ENCODE peak calls at places on chromosomes 11 and 22, in four cellular contexts. One of them, this sample, is unnamed.

GRCh38 chr11:130486981-130487380 is 38.5 kb downstream of the ADAMTS15 start:
- DNase-seq in sigmoid colon: no peak
- DNase-seq in NCI-H187: no peak
- DNase-seq in EL: no peak
- DNase-seq in this sample: no peak

GRCh38 chr22:19903513-19903912 is 38.1 kb upstream of the COMT start:
- DNase-seq in EL: no peak
- DNase-seq in sigmoid colon: no peak
- DNase-seq in NCI-H187: no peak
- DNase-seq in this sample: no peak

GRCh38 chr11:47225552-47226137 is 10.9 kb downstream of the DDB2 start:
- DNase-seq in NCI-H187: no peak
- DNase-seq in sigmoid colon: no peak
- DNase-seq in EL: no peak
- DNase-seq in this sample: no peak

GRCh38 chr22:41300661-41301060 is 664 bp upstream of the ZC3H7B start:
- DNase-seq in EL: no peak
- DNase-seq in NCI-H187: no peak
- DNase-seq in sigmoid colon: no peak
- DNase-seq in this sample: no peak

GRCh38 chr11:50098186-50098725 is 65.6 kb downstream of the OR4C45 start:
- DNase-seq in sigmoid colon: no peak
- DNase-seq in NCI-H187: no peak
- DNase-seq in EL: no peak
- DNase-seq in this sample: no peak

GRCh38 chr11:66951927-66952337 is 6.3 kb downstream of the PC start:
- DNase-seq in NCI-H187: no peak
- DNase-seq in EL: peak
- DNase-seq in sigmoid colon: no peak
- DNase-seq in this sample: no peak

GRCh38 chr11:130314184-130314748 is 451 bp downstream of the ZBTB44 start:
- DNase-seq in sigmoid colon: peak
- DNase-seq in NCI-H187: peak
- DNase-seq in EL: peak
- DNase-seq in this sample: peak

GRCh38 chr11:116217006-116217405 is 555.8 kb downstream of the BUD13 start:
- DNase-seq in NCI-H187: no peak
- DNase-seq in sigmoid colon: no peak
- DNase-seq in EL: peak
- DNase-seq in this sample: no peak

GRCh38 chr11:33709471-33709870 is 8.8 kb upstream of the C11orf91 start:
- DNase-seq in EL: no peak
- DNase-seq in NCI-H187: no peak
- DNase-seq in sigmoid colon: no peak
- DNase-seq in this sample: no peak

GRCh38 chr11:118625976-118626375 is 18.6 kb downstream of the PHLDB1 start:
- DNase-seq in EL: no peak
- DNase-seq in sigmoid colon: no peak
- DNase-seq in NCI-H187: no peak
- DNase-seq in this sample: no peak

GRCh38 chr22:40054486-40054885 is 59.7 kb downstream of the FAM83F start:
- DNase-seq in sigmoid colon: no peak
- DNase-seq in EL: no peak
- DNase-seq in NCI-H187: no peak
- DNase-seq in this sample: no peak

GRCh38 chr11:128670631-128671030 is 23.2 kb upstream of the FLI1 start:
- DNase-seq in sigmoid colon: no peak
- DNase-seq in NCI-H187: no peak
- DNase-seq in EL: no peak
- DNase-seq in this sample: no peak

GRCh38 chr22:28316014-28316413 is 363.6 kb downstream of the TTC28 start:
- DNase-seq in EL: no peak
- DNase-seq in sigmoid colon: no peak
- DNase-seq in NCI-H187: no peak
- DNase-seq in this sample: no peak

GRCh38 chr11:12244156-12244555 is 133.2 kb upstream of the PARVA start:
- DNase-seq in NCI-H187: no peak
- DNase-seq in sigmoid colon: no peak
- DNase-seq in EL: no peak
- DNase-seq in this sample: no peak

GRCh38 chr22:33018232-33018864 is 39.8 kb downstream of the SYN3 start:
- DNase-seq in EL: peak
- DNase-seq in sigmoid colon: no peak
- DNase-seq in NCI-H187: no peak
- DNase-seq in this sample: no peak

GRCh38 chr11:123158609-123159008 is 36.4 kb downstream of the CLMP start:
- DNase-seq in NCI-H187: no peak
- DNase-seq in sigmoid colon: no peak
- DNase-seq in EL: no peak
- DNase-seq in this sample: no peak

GRCh38 chr11:105937331-105937730 is 84.7 kb downstream of the MSANTD4 start:
- DNase-seq in EL: peak
- DNase-seq in NCI-H187: no peak
- DNase-seq in sigmoid colon: no peak
- DNase-seq in this sample: no peak

GRCh38 chr22:22692707-22693530 is 48.5 kb downstream of the GGTLC2 start:
- DNase-seq in NCI-H187: no peak
- DNase-seq in EL: peak
- DNase-seq in sigmoid colon: peak
- DNase-seq in this sample: peak

GRCh38 chr22:31282748-31283468 is 9.4 kb downstream of the PIK3IP1 start:
- DNase-seq in sigmoid colon: peak
- DNase-seq in NCI-H187: no peak
- DNase-seq in EL: no peak
- DNase-seq in this sample: no peak

GRCh38 chr22:49787861-49788260 is 39.8 kb downstream of the BRD1 start:
- DNase-seq in NCI-H187: no peak
- DNase-seq in EL: no peak
- DNase-seq in sigmoid colon: no peak
- DNase-seq in this sample: no peak

GRCh38 chr11:110908401-110909106 is 196.3 kb upstream of the ARHGAP20 start:
- DNase-seq in sigmoid colon: no peak
- DNase-seq in NCI-H187: no peak
- DNase-seq in EL: peak
- DNase-seq in this sample: no peak

GRCh38 chr11:67268036-67268683 is 1.9 kb downstream of the GRK2 start:
- DNase-seq in NCI-H187: no peak
- DNase-seq in EL: no peak
- DNase-seq in sigmoid colon: peak
- DNase-seq in this sample: no peak

GRCh38 chr22:36830601-36831000 is 13.8 kb upstream of the PVALB start:
- DNase-seq in NCI-H187: no peak
- DNase-seq in sigmoid colon: no peak
- DNase-seq in EL: no peak
- DNase-seq in this sample: no peak

GRCh38 chr11:39741066-39741465 is 1718.4 kb downstream of the LRRC4C start:
- DNase-seq in sigmoid colon: no peak
- DNase-seq in NCI-H187: no peak
- DNase-seq in EL: no peak
- DNase-seq in this sample: no peak

GRCh38 chr22:35677460-35678187 is 29.4 kb downstream of the APOL6 start:
- DNase-seq in EL: no peak
- DNase-seq in NCI-H187: no peak
- DNase-seq in sigmoid colon: no peak
- DNase-seq in this sample: no peak

GRCh38 chr11:74035264-74035663 is 26.4 kb upstream of the UCP3 start:
- DNase-seq in sigmoid colon: no peak
- DNase-seq in NCI-H187: no peak
- DNase-seq in EL: no peak
- DNase-seq in this sample: no peak

GRCh38 chr22:37638351-37639069 is 959 bp upstream of the SH3BP1 start:
- DNase-seq in NCI-H187: no peak
- DNase-seq in EL: no peak
- DNase-seq in sigmoid colon: no peak
- DNase-seq in this sample: no peak

GRCh38 chr11:78189851-78190250 is 1.1 kb downstream of the USP35 start:
- DNase-seq in NCI-H187: no peak
- DNase-seq in EL: no peak
- DNase-seq in sigmoid colon: peak
- DNase-seq in this sample: no peak

This sample was measured in activated T-helper 9 cell treated with anti-CD3 and anti-CD28 coated beads, Interleukin-2, amount 50 U/mL, for 16 hours.